ENCODE peak calls at places on chromosome 3, in ten cellular contexts. L is NB4, B is heart right ventricle, X is AG09309, N is A549, E is Peyer's patch, C is neural progenitor cell, Y is retinal pigment epithelial cell, R is heart left ventricle, H is body of pancreas. K is an unnamed sample.

GRCh38 chr3:197209366-197210260 is 88.8 kb downstream of the DLG1 start:
- DNase-seq in R (no peak), C (peak; percentile 20), B (no peak), X (no peak), E (no peak), L (no peak), H (no peak), N (no peak), Y (no peak), K (no peak)

GRCh38 chr3:155646554-155647189 is 98.2 kb downstream of the PLCH1 start:
- DNase-seq in H (no peak), Y (no peak), R (no peak), C (no peak), B (no peak), N (no peak), L (no peak), E (no peak), X (no peak), K (no peak)

GRCh38 chr3:143571548-143571947 is 276.7 kb downstream of the SLC9A9 start:
- DNase-seq in R (no peak), E (no peak), N (no peak), X (peak; percentile 13), C (no peak), Y (no peak), H (no peak), B (no peak), L (no peak), K (no peak)

GRCh38 chr3:79139395-79140060 is 628.3 kb downstream of the ROBO1 start:
- DNase-seq in R (no peak), X (peak; percentile 13), H (no peak), N (no peak), L (no peak), Y (peak; percentile 17), B (no peak), E (no peak), C (no peak), K (no peak)

GRCh38 chr3:128665362-128666021 is 14.9 kb upstream of the RPN1 start:
- DNase-seq in L (peak; percentile 54), B (no peak), H (no peak), X (no peak), C (no peak), N (peak; percentile 31), R (no peak), E (no peak), Y (no peak), K (no peak)

GRCh38 chr3:7779331-7779730 is 722.3 kb upstream of the LMCD1 start:
- DNase-seq in H (no peak), N (no peak), B (no peak), L (no peak), E (no peak), R (no peak), C (no peak), Y (no peak), X (no peak), K (no peak)

GRCh38 chr3:128949158-128949557 is 44.7 kb downstream of the CFAP92 start:
- DNase-seq in R (no peak), E (no peak), C (no peak), B (no peak), N (no peak), L (no peak), X (no peak), H (no peak), Y (no peak), K (no peak)

GRCh38 chr3:100753846-100754245 is 44.6 kb downstream of the TFG start:
- DNase-seq in X (no peak), B (no peak), Y (no peak), L (no peak), N (no peak), E (no peak), H (no peak), R (no peak), C (no peak), K (no peak)

GRCh38 chr3:179179979-179180758 is 32.0 kb downstream of the PIK3CA start:
- DNase-seq in Y (no peak), B (no peak), X (no peak), N (no peak), H (no peak), E (no peak), L (no peak), C (no peak), R (no peak), K (no peak)

GRCh38 chr3:157605356-157605755 is 102.1 kb upstream of the VEPH1 start:
- DNase-seq in R (no peak), L (no peak), B (no peak), E (no peak), N (no peak), H (no peak), C (no peak), Y (no peak), X (no peak), K (no peak)
- TF ChIP-seq CTCF in R (no peak), L (no peak), B (no peak), E (no peak), N (no peak), H (no peak), C (no peak), Y (no peak), X (no peak), K (no peak)

GRCh38 chr3:194204793-194205065 is 68.8 kb downstream of the HES1 start:
- DNase-seq in H (no peak), R (no peak), C (peak; percentile 37), X (no peak), B (no peak), E (no peak), N (no peak), Y (no peak), L (no peak), K (no peak)

GRCh38 chr3:194205675-194206133 is 69.8 kb downstream of the HES1 start:
- DNase-seq in Y (no peak), N (peak; percentile 43), B (no peak), R (no peak), C (no peak), L (peak; percentile 76), X (no peak), H (peak; percentile 33), E (no peak), K (no peak)

GRCh38 chr3:194203482-194204035 is 67.6 kb downstream of the HES1 start:
- DNase-seq in C (no peak), N (no peak), H (no peak), Y (no peak), L (peak; percentile 69), B (no peak), E (no peak), X (no peak), R (no peak), K (no peak)

GRCh38 chr3:194201953-194202666 is 66.2 kb downstream of the HES1 start:
- DNase-seq in Y (no peak), E (no peak), N (no peak), L (no peak), H (no peak), C (no peak), B (no peak), X (no peak), R (no peak), K (no peak)

DNA sequence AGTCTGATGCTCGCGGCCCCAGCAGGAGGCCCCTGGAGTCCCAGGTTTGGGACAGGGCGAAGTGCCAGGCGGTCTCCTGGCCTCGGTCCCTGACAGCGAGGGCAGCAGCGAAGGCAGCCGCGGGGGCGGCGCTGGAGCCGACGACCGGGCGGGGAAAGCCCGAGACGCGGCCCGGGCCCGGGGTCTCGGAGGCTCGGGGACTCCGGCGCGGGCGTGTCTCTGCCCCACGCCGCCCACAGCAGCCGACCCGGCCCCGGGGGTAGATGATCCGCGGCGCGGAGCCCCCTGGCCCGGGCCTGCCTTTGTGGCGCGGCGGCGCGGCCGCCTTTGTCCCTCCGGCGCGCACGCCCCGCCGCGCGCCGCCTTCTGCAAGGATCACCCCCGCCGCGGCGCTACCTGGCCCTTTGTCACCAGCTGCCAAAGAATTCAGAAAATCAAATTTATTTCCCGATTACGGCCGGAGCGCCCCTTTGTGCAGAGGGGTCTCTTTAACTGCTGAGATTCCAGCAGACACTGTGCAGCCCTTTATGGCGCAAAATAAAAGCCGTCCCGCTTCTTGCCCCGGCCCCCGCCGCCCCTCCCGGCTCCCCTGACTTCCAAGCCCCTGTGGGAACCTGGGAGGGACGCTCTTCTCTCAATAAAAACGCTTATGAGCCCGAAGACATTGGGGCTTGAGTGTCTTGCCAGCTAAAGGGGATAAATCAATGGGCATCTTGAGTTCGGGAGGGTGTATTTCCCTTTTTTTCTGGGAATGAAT is 68.3 kb downstream of the HES1 start:
- DNase-seq in E (no peak), X (no peak), N (no peak), L (peak; percentile 26), B (no peak), C (peak; percentile 82), H (no peak), R (no peak), Y (no peak), K (no peak)
- H3K4me3 ChIP-seq in E (peak overlapping the region; percentile 38), X (no peak overlapping the region), N (peak overlapping the region; percentile 53), L (no peak overlapping the region), B (peak overlapping the region; percentile 27), C (peak overlapping the region; percentile 58), H (no peak overlapping the region), R (peak overlapping the region; percentile 51), Y (peak overlapping the region; percentile 49), K (no peak overlapping the region)

DNA sequence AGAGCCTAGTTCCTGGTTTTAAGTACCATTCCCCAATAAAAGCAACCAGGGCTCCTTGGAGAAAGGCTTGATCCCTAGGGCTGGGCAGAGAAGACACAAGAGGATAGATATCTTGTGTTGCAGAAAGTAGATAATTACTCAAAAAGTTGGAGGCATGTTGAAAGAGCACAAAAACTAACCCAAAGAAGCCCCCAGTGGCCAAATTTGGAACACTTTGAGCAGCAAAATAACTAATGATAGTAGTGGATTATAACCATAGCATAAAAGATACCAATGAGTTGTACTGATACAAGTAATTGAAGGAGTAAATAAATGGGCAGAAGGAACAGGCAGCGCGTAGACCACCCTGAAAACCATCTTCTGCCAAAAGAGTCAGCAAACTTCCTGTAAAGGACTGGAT is 12.0 kb downstream of the EXOSC7 start:
- DNase-seq in Y (no peak), L (peak; percentile 48), N (no peak), H (no peak), C (no peak), X (no peak), B (no peak), E (no peak), R (no peak), K (no peak)
- TF ChIP-seq CTCF in Y (peak; percentile 59), L (peak; percentile 56), N (peak; percentile 21), H (peak; percentile 15), C (peak; percentile 46), X (peak; percentile 35), B (peak; percentile 41), E (peak; percentile 23), R (peak; percentile 17), K (peak; percentile 52)

DNA sequence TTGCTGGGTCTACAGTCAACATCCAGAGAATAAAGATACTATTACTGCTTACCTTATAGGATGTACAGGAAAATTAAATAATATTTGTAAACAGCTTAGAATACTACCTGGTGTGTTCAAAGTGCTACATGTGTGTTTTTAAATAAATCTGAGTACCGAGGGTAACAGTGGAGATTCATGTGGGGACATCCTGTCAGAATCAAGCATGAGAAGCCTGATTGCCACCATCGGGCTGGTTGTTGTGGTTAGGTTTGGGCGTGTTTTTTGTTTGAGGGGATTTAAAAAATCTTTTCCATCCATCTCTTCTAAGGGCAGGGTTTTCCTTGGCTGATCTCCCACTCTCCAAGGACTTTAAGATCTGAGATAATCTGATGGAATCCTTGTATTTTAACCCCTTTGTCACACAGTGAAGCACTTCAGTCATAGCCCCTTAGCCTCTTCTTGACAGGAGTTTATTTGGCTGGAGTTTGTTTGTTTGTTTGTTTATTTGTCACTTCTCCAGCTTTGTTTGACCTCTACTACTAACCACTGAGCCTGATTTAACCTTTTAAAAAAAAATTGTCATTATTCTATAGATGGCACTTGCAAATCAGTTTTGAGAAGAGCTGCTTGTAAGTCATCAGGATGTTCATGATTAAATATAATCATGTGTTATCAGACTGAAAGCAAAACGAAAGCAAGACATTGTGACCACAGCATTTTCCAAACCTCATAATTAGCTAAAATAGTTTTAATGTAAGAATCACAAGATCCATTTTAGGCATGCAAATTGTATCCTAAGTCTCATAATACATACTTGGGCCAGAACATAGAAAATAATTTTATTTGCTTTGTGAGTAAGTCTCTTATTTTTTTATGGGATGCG is 72.8 kb upstream of the RARB start:
- DNase-seq in H (no peak), L (no peak), N (no peak), X (no peak), C (peak; percentile 11), E (no peak), Y (no peak), R (no peak), B (no peak), K (no peak)
- H3K4me3 ChIP-seq in H (no peak overlapping the region), L (no peak overlapping the region), N (no peak overlapping the region), X (no peak overlapping the region), C (no peak overlapping the region), E (no peak overlapping the region), Y (no peak overlapping the region), R (no peak overlapping the region), B (peak overlapping the region; percentile 24), K (no peak overlapping the region)